ENCODE peak calls at places on chromosome 19, in four cellular contexts. Y is Ammon's horn, A is H54, U is Karpas-422. D is an unnamed sample.
A peak's percentile ranks its signal among the peaks of the same experiment; 100 is the strongest.

GRCh38 chr19:2015611-2015950 is at the start of gene BTBD2:
- DNase-seq in Y (peak; percentile 89), A (no peak), U (peak; percentile 90), D (no peak)

GRCh38 chr19:34336781-34337271 is 28.2 kb upstream of the GPI start:
- DNase-seq in Y (no peak), A (no peak), U (peak; percentile 79), D (peak; percentile 46)

GRCh38 chr19:45848922-45849321 is 14.0 kb downstream of the SYMPK start:
- DNase-seq in Y (no peak), A (no peak), U (peak; percentile 48), D (peak; percentile 48)

GRCh38 chr19:6963937-6964336 is 57.3 kb downstream of the MBD3L2B start:
- DNase-seq in Y (no peak), A (no peak), U (peak; percentile 76), D (no peak)

GRCh38 chr19:32339988-32340874 is 5.2 kb upstream of the ZNF507 start:
- DNase-seq in Y (peak; percentile 82), A (peak; percentile 54), U (peak; percentile 76), D (peak; percentile 77)

GRCh38 chr19:48415395-48415794 is 21.9 kb downstream of the GRIN2D start:
- DNase-seq in Y (peak; percentile 70), A (no peak), U (peak; percentile 96), D (no peak)

GRCh38 chr19:29942404-29943261 is 594 bp downstream of the URI1 start:
- DNase-seq in Y (peak; percentile 58), A (peak; percentile 74), U (peak; percentile 87), D (peak; percentile 67)

GRCh38 chr19:50268046-50268445 is 61.1 kb downstream of the KCNC3 start:
- DNase-seq in Y (peak; percentile 41), A (no peak), U (no peak), D (no peak)

GRCh38 chr19:14769201-14769600 is 9.2 kb downstream of the ADGRE2 start:
- DNase-seq in Y (no peak), A (no peak), U (no peak), D (no peak)

GRCh38 chr19:17220207-17220758 is 5.1 kb downstream of the USE1 start:
- DNase-seq in Y (no peak), A (peak; percentile 67), U (no peak), D (no peak)

GRCh38 chr19:18204394-18205179 is 745 bp upstream of the RAB3A start:
- DNase-seq in Y (no peak), A (no peak), U (no peak), D (no peak)

GRCh38 chr19:12777217-12778019 is 2.1 kb upstream of the HOOK2 start:
- DNase-seq in Y (peak; percentile 81), A (peak; percentile 78), U (peak; percentile 94), D (peak; percentile 77)

GRCh38 chr19:4567584-4568071 is 8.1 kb upstream of the SEMA6B start:
- DNase-seq in Y (no peak), A (no peak), U (peak; percentile 77), D (peak; percentile 80)

GRCh38 chr19:41705393-41706174 is 2.8 kb upstream of the CEACAM5 start:
- DNase-seq in Y (no peak), A (peak; percentile 28), U (peak; percentile 71), D (peak; percentile 58)

GRCh38 chr19:3031607-3031867 is 2.5 kb upstream of the TLE2 start:
- DNase-seq in Y (no peak), A (no peak), U (no peak), D (no peak)

GRCh38 chr19:50214699-50215543 is 11.5 kb downstream of the MYH14 start:
- DNase-seq in Y (no peak), A (no peak), U (no peak), D (no peak)

GRCh38 chr19:2494447-2495129 is 18.7 kb downstream of the GADD45B start:
- DNase-seq in Y (peak; percentile 64), A (no peak), U (peak; percentile 65), D (no peak)

GRCh38 chr19:1183543-1184172 is 9.6 kb upstream of the SBNO2 start:
- DNase-seq in Y (no peak), A (peak; percentile 85), U (no peak), D (peak; percentile 81)

GRCh38 chr19:45256836-45257235 is 5.8 kb downstream of the MARK4 start:
- DNase-seq in Y (no peak), A (no peak), U (no peak), D (no peak)

GRCh38 chr19:30439271-30439750 is 67.1 kb downstream of the ZNF536 start:
- DNase-seq in Y (peak; percentile 35), A (no peak), U (peak; percentile 78), D (no peak)

GRCh38 chr19:51450730-51451307 is 7.4 kb downstream of the SIGLEC8 start:
- DNase-seq in Y (no peak), A (no peak), U (no peak), D (no peak)

GRCh38 chr19:22882797-22883196 is 50.7 kb downstream of the ZNF723 start:
- DNase-seq in Y (peak; percentile 68), A (no peak), U (peak; percentile 90), D (no peak)

GRCh38 chr19:53161123-53161522 is 2.3 kb upstream of the ZNF347 start:
- DNase-seq in Y (no peak), A (no peak), U (no peak), D (no peak)

GRCh38 chr19:39370735-39371134 is 20.2 kb downstream of the PAF1 start:
- DNase-seq in Y (no peak), A (no peak), U (no peak), D (no peak)

GRCh38 chr19:46109876-46110275 is 14.6 kb downstream of the IGFL3 start:
- DNase-seq in Y (no peak), A (no peak), U (no peak), D (no peak)